ENCODE peak calls at places on chromosomes 1 and 21, in nine cellular contexts. One of them, this sample, is unnamed.

GRCh38 chr21:45080639-45081414 is 6.4 kb downstream of the ADARB1 start:
- DNase-seq in GM12892: no peak
- DNase-seq in tibial nerve: no peak
- DNase-seq in uterus: peak; percentile 77
- DNase-seq in HCT116: no peak
- DNase-seq in transverse colon: no peak
- DNase-seq in testis: no peak
- DNase-seq in thyroid gland: no peak
- DNase-seq in A549: no peak
- DNase-seq in this sample: no peak

GRCh38 chr1:3061981-3062615 is 6.9 kb upstream of the PRDM16 start:
- DNase-seq in GM12892: no peak
- DNase-seq in tibial nerve: no peak
- DNase-seq in uterus: no peak
- DNase-seq in HCT116: no peak
- DNase-seq in transverse colon: no peak
- DNase-seq in testis: no peak
- DNase-seq in thyroid gland: no peak
- DNase-seq in A549: no peak
- DNase-seq in this sample: no peak

GRCh38 chr1:116067564-116067887 is 43.7 kb upstream of the MAB21L3 start:
- DNase-seq in GM12892: no peak
- DNase-seq in tibial nerve: peak; percentile 14
- DNase-seq in uterus: no peak
- DNase-seq in HCT116: no peak
- DNase-seq in transverse colon: no peak
- DNase-seq in testis: no peak
- DNase-seq in thyroid gland: no peak
- DNase-seq in A549: no peak
- DNase-seq in this sample: no peak

GRCh38 chr1:23444104-23444533 is 19.6 kb upstream of the TCEA3 start:
- DNase-seq in GM12892: no peak
- DNase-seq in tibial nerve: peak; percentile 74
- DNase-seq in uterus: peak; percentile 90
- DNase-seq in HCT116: no peak
- DNase-seq in transverse colon: peak; percentile 60
- DNase-seq in testis: peak; percentile 80
- DNase-seq in thyroid gland: peak; percentile 44
- DNase-seq in A549: no peak
- DNase-seq in this sample: no peak

GRCh38 chr1:232462200-232462599 is 167.7 kb downstream of the SIPA1L2 start:
- DNase-seq in GM12892: no peak
- DNase-seq in tibial nerve: no peak
- DNase-seq in uterus: no peak
- DNase-seq in HCT116: no peak
- DNase-seq in transverse colon: no peak
- DNase-seq in testis: no peak
- DNase-seq in thyroid gland: no peak
- DNase-seq in A549: no peak
- DNase-seq in this sample: peak; percentile 9

GRCh38 chr1:156259805-156260204 is 11.9 kb upstream of the PAQR6 start:
- DNase-seq in GM12892: no peak
- DNase-seq in tibial nerve: no peak
- DNase-seq in uterus: peak; percentile 47
- DNase-seq in HCT116: no peak
- DNase-seq in transverse colon: no peak
- DNase-seq in testis: no peak
- DNase-seq in thyroid gland: no peak
- DNase-seq in A549: no peak
- DNase-seq in this sample: peak; percentile 19

GRCh38 chr1:163170331-163170730 is 32.4 kb downstream of the RGS5 start:
- DNase-seq in GM12892: no peak
- DNase-seq in tibial nerve: no peak
- DNase-seq in uterus: no peak
- DNase-seq in HCT116: no peak
- DNase-seq in transverse colon: no peak
- DNase-seq in testis: no peak
- DNase-seq in thyroid gland: no peak
- DNase-seq in A549: no peak
- DNase-seq in this sample: no peak

GRCh38 chr1:170296642-170297041 is 150.9 kb downstream of the NTMT2 start:
- DNase-seq in GM12892: no peak
- DNase-seq in tibial nerve: no peak
- DNase-seq in uterus: no peak
- DNase-seq in HCT116: peak; percentile 26
- DNase-seq in transverse colon: no peak
- DNase-seq in testis: no peak
- DNase-seq in thyroid gland: no peak
- DNase-seq in A549: no peak
- DNase-seq in this sample: no peak

GRCh38 chr1:10431065-10431730 is 965 bp downstream of the CENPS start:
- DNase-seq in GM12892: no peak
- DNase-seq in tibial nerve: no peak
- DNase-seq in uterus: no peak
- DNase-seq in HCT116: no peak
- DNase-seq in transverse colon: no peak
- DNase-seq in testis: no peak
- DNase-seq in thyroid gland: no peak
- DNase-seq in A549: no peak
- DNase-seq in this sample: peak; percentile 68

GRCh38 chr1:63322248-63322943 is at the start of gene FOXD3:
- DNase-seq in GM12892: no peak
- DNase-seq in tibial nerve: peak; percentile 57
- DNase-seq in uterus: peak; percentile 26
- DNase-seq in HCT116: peak; percentile 27
- DNase-seq in transverse colon: peak; percentile 71
- DNase-seq in testis: peak; percentile 73
- DNase-seq in thyroid gland: peak; percentile 57
- DNase-seq in A549: peak; percentile 41
- DNase-seq in this sample: peak; percentile 84

GRCh38 chr1:93907718-93908117 is 1.5 kb downstream of the GCLM start:
- DNase-seq in GM12892: no peak
- DNase-seq in tibial nerve: no peak
- DNase-seq in uterus: no peak
- DNase-seq in HCT116: no peak
- DNase-seq in transverse colon: no peak
- DNase-seq in testis: no peak
- DNase-seq in thyroid gland: peak; percentile 94
- DNase-seq in A549: no peak
- DNase-seq in this sample: peak; percentile 79

GRCh38 chr1:111127923-111128643 is 11.8 kb downstream of the DRAM2 start:
- DNase-seq in GM12892: no peak
- DNase-seq in tibial nerve: no peak
- DNase-seq in uterus: no peak
- DNase-seq in HCT116: no peak
- DNase-seq in transverse colon: no peak
- DNase-seq in testis: no peak
- DNase-seq in thyroid gland: no peak
- DNase-seq in A549: no peak
- DNase-seq in this sample: no peak

GRCh38 chr1:172906778-172907592 is 143.8 kb downstream of the TNFSF18 start:
- DNase-seq in GM12892: no peak
- DNase-seq in tibial nerve: no peak
- DNase-seq in uterus: no peak
- DNase-seq in HCT116: peak; percentile 73
- DNase-seq in transverse colon: no peak
- DNase-seq in testis: no peak
- DNase-seq in thyroid gland: no peak
- DNase-seq in A549: no peak
- DNase-seq in this sample: peak; percentile 66

GRCh38 chr1:214303538-214303937 is 22.6 kb downstream of the SMYD2 start:
- DNase-seq in GM12892: no peak
- DNase-seq in tibial nerve: no peak
- DNase-seq in uterus: no peak
- DNase-seq in HCT116: no peak
- DNase-seq in transverse colon: no peak
- DNase-seq in testis: no peak
- DNase-seq in thyroid gland: no peak
- DNase-seq in A549: no peak
- DNase-seq in this sample: no peak

GRCh38 chr1:179253286-179253972 is 24.0 kb upstream of the ABL2 start:
- DNase-seq in GM12892: no peak
- DNase-seq in tibial nerve: no peak
- DNase-seq in uterus: no peak
- DNase-seq in HCT116: no peak
- DNase-seq in transverse colon: no peak
- DNase-seq in testis: no peak
- DNase-seq in thyroid gland: no peak
- DNase-seq in A549: no peak
- DNase-seq in this sample: no peak

GRCh38 chr1:165369255-165369848 is 12.8 kb upstream of the LMX1A start:
- DNase-seq in GM12892: peak; percentile 29
- DNase-seq in tibial nerve: no peak
- DNase-seq in uterus: peak; percentile 36
- DNase-seq in HCT116: peak; percentile 32
- DNase-seq in transverse colon: peak; percentile 57
- DNase-seq in testis: peak; percentile 73
- DNase-seq in thyroid gland: peak; percentile 67
- DNase-seq in A549: peak; percentile 48
- DNase-seq in this sample: peak; percentile 64

GRCh38 chr1:80533775-80534314 is 1266.9 kb upstream of the ADGRL2 start:
- DNase-seq in GM12892: no peak
- DNase-seq in tibial nerve: no peak
- DNase-seq in uterus: no peak
- DNase-seq in HCT116: no peak
- DNase-seq in transverse colon: no peak
- DNase-seq in testis: no peak
- DNase-seq in thyroid gland: no peak
- DNase-seq in A549: no peak
- DNase-seq in this sample: no peak

GRCh38 chr1:222712253-222713090 is at the start of the genes AIDA and BROX:
- DNase-seq in GM12892: peak; percentile 77
- DNase-seq in tibial nerve: peak; percentile 90
- DNase-seq in uterus: peak; percentile 92
- DNase-seq in HCT116: peak; percentile 69
- DNase-seq in transverse colon: peak; percentile 96
- DNase-seq in testis: peak; percentile 95
- DNase-seq in thyroid gland: peak; percentile 95
- DNase-seq in A549: peak; percentile 83
- DNase-seq in this sample: peak; percentile 96
- TF ChIP-seq POLR2A in GM12892: peak; percentile 56
- TF ChIP-seq POLR2A in tibial nerve: no peak
- TF ChIP-seq POLR2A in uterus: peak; percentile 41
- TF ChIP-seq POLR2A in HCT116: peak; percentile 52
- TF ChIP-seq POLR2A in transverse colon: peak; percentile 53
- TF ChIP-seq POLR2A in testis: no peak
- TF ChIP-seq POLR2A in thyroid gland: peak; percentile 74
- TF ChIP-seq POLR2A in A549: no peak
- TF ChIP-seq POLR2A in this sample: no peak

DNA sequence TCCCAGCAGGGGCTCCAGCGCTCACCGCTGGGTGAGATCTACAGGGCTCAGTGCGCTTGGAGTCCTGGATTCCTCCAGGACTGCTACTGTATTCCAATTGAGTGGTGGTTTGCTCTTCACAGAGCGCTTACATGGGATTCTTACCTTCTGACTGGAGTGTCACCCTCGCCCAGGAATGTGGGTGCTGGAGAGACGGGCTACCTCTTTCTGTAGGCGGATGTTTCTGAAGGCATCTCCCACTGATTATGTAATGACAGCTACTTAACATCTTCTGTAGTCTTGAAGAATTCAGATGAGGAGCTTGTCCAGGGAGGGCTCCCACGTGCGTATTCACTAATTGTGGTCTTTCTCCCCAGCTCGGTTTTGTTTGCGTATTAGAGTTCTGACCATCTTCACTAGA is 154.2 kb downstream of the DYRK1A start:
- DNase-seq in GM12892: no peak
- DNase-seq in tibial nerve: no peak
- DNase-seq in uterus: no peak
- DNase-seq in HCT116: no peak
- DNase-seq in transverse colon: no peak
- DNase-seq in testis: no peak
- DNase-seq in thyroid gland: no peak
- DNase-seq in A549: no peak
- DNase-seq in this sample: no peak
- TF ChIP-seq POLR2A in GM12892: no peak
- TF ChIP-seq POLR2A in tibial nerve: no peak
- TF ChIP-seq POLR2A in uterus: no peak
- TF ChIP-seq POLR2A in HCT116: no peak
- TF ChIP-seq POLR2A in transverse colon: no peak
- TF ChIP-seq POLR2A in testis: no peak
- TF ChIP-seq POLR2A in thyroid gland: no peak
- TF ChIP-seq POLR2A in A549: no peak
- TF ChIP-seq POLR2A in this sample: no peak

DNA sequence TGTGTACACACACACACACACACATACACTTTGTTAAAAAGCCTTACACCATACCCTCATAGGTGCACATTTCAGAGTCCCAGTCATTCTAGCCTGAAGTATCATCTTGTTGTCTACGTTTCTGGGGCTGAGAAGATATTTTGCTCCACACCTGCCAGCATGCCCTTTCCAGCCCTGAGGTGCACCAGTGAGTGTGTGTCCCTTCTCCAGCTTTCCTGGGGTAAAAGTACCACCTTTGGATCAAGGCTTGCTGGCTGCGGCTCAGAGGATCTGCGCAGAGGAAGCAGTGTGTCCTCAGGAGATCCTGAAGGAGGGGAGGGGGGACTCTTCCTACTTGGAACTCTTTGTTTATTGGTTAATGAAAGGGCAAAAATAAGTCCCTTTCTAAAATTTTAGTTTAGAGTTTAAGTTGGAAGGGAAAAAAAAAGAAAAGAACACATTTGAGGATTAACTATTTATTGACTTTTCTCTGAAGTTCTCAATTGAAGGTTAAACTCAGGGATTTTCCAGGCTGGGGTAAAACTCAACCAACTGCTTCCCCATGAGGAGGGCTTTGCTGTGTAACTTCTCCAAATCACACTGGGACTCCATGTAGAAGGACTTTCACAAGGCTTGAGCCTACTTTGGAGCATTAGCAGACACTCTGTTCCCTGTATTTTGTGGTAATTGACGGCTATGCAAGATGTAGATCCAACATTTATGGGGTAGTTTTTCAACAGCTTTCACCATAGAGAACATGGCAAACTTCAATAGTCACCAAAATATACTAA is 200.3 kb upstream of the SGIP1 start:
- DNase-seq in GM12892: no peak
- DNase-seq in tibial nerve: no peak
- DNase-seq in uterus: no peak
- DNase-seq in HCT116: no peak
- DNase-seq in transverse colon: peak; percentile 28
- DNase-seq in testis: peak; percentile 35
- DNase-seq in thyroid gland: peak; percentile 45
- DNase-seq in A549: no peak
- DNase-seq in this sample: no peak
- TF ChIP-seq POLR2A in GM12892: peak; percentile 55
- TF ChIP-seq POLR2A in tibial nerve: no peak
- TF ChIP-seq POLR2A in uterus: no peak
- TF ChIP-seq POLR2A in HCT116: no peak
- TF ChIP-seq POLR2A in transverse colon: no peak
- TF ChIP-seq POLR2A in testis: no peak
- TF ChIP-seq POLR2A in thyroid gland: peak; percentile 59
- TF ChIP-seq POLR2A in A549: no peak
- TF ChIP-seq POLR2A in this sample: no peak

DNA sequence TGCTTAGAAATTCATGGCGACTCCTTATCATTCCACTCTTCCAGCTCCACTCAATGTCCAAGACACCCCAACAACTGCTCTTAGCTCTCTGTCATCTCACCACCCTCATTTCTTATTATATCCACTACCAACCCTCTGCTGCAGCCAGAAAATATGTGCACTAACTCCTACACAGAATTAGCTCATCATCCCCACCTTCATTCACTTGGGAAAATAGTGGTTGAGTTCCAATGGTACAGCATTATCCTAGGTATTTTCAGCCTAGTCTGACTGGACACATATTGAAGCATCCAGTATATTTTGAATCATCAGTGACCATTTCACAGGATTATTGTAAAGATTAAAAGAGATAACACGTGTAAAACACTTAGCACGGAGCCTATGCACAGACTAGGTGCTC is 16.7 kb upstream of the VSIG8 start:
- DNase-seq in GM12892: no peak
- DNase-seq in tibial nerve: no peak
- DNase-seq in uterus: no peak
- DNase-seq in HCT116: no peak
- DNase-seq in transverse colon: no peak
- DNase-seq in testis: no peak
- DNase-seq in thyroid gland: no peak
- DNase-seq in A549: no peak
- DNase-seq in this sample: no peak
- TF ChIP-seq POLR2A in GM12892: no peak
- TF ChIP-seq POLR2A in tibial nerve: no peak
- TF ChIP-seq POLR2A in uterus: no peak
- TF ChIP-seq POLR2A in HCT116: no peak
- TF ChIP-seq POLR2A in transverse colon: no peak
- TF ChIP-seq POLR2A in testis: no peak
- TF ChIP-seq POLR2A in thyroid gland: no peak
- TF ChIP-seq POLR2A in A549: no peak
- TF ChIP-seq POLR2A in this sample: no peak